ENCODE peak calls at places on chromosomes 1 and 21, in seven cellular contexts. A is HCT116, C is prostate gland, B is upper lobe of left lung, T is HL-60, E is stomach, P is sigmoid colon. G is an unnamed sample.

GRCh38 chr21:36981977-36982700 is 15.7 kb upstream of the HLCS start:
- DNase-seq in P (no peak), C (no peak), E (no peak), A (no peak), B (no peak), T (no peak), G (no peak)

GRCh38 chr1:87765686-87766085 is 437.0 kb downstream of the LMO4 start:
- DNase-seq in P (no peak), T (no peak), E (no peak), B (no peak), C (no peak), A (no peak), G (no peak)

GRCh38 chr1:6045561-6045960 is at the start of gene KCNAB2:
- DNase-seq in C (no peak), A (no peak), B (no peak), E (no peak), P (no peak), T (no peak), G (no peak)

GRCh38 chr1:101040666-101041065 is 15.1 kb upstream of the DPH5 start:
- DNase-seq in A (no peak), P (no peak), C (no peak), B (no peak), T (no peak), E (no peak), G (no peak)

GRCh38 chr1:167611983-167612382 is 18.0 kb upstream of the RCSD1 start:
- DNase-seq in C (no peak), T (no peak), A (no peak), P (no peak), E (no peak), B (no peak), G (no peak)

GRCh38 chr1:118136511-118136937 is 48.5 kb downstream of the SPAG17 start:
- DNase-seq in E (no peak), B (no peak), C (no peak), P (no peak), A (no peak), T (no peak), G (no peak)

GRCh38 chr1:90045853-90046563 is 51.1 kb downstream of the ZNF326 start:
- DNase-seq in B (no peak), P (no peak), E (no peak), A (peak), C (no peak), T (no peak), G (peak)

GRCh38 chr1:3093928-3094626 is 25.1 kb downstream of the PRDM16 start:
- DNase-seq in P (no peak), B (no peak), A (no peak), E (no peak), C (no peak), T (no peak), G (no peak)

GRCh38 chr1:42096565-42096964 is 56.6 kb upstream of the GUCA2B start:
- DNase-seq in A (no peak), E (no peak), T (no peak), P (no peak), C (no peak), B (no peak), G (no peak)

GRCh38 chr1:245960171-245960570 is 546.9 kb downstream of the SMYD3 start:
- DNase-seq in P (no peak), A (no peak), C (no peak), B (no peak), T (no peak), E (no peak), G (no peak)

GRCh38 chr1:46408356-46409062 is 14.4 kb downstream of the FAAH start:
- DNase-seq in T (no peak), A (no peak), C (no peak), B (no peak), E (no peak), P (no peak), G (no peak)

GRCh38 chr1:24535021-24535424 is 20.9 kb upstream of the NCMAP start:
- DNase-seq in A (no peak), C (no peak), E (peak), T (no peak), B (peak), P (no peak), G (no peak)

GRCh38 chr1:85366391-85366790 is 90.0 kb upstream of the BCL10 start:
- DNase-seq in B (no peak), C (no peak), T (no peak), E (no peak), P (no peak), A (no peak), G (no peak)

GRCh38 chr1:19661721-19662228 is 2.9 kb upstream of the HTR6 start:
- DNase-seq in P (no peak), B (no peak), T (no peak), C (no peak), A (peak), E (no peak), G (no peak)

GRCh38 chr1:62082456-62083363 is 111.9 kb upstream of the L1TD1 start:
- DNase-seq in T (no peak), E (peak), C (peak), B (peak), P (no peak), A (no peak), G (no peak)

GRCh38 chr21:33703750-33704606 is 61.7 kb downstream of the ITSN1 start:
- DNase-seq in E (peak), C (no peak), T (no peak), B (peak), P (no peak), A (no peak), G (no peak)

DNA sequence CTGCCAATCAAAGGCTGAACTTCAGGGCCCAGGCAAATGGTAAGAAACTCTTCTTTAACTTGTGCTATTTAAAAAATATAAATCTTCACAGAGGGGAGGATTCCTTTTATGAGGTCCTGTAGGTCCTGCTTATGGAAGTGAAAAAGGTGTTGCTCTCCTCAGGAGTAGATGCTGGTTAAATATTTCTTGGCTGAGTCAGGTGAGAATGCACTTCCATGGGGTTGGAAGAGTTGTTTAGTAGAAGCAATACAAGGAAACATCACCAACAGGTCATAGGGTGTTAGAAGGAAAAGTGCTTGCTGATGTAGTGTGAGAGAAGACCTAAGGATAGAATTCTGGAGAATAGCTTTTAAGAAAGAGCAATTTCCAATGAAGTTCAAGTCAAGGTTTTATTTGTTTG is 42.2 kb upstream of the ATP1A1 start:
- DNase-seq in P (no peak), B (no peak), T (no peak), C (no peak), A (no peak), E (no peak), G (no peak)
- TF ChIP-seq POLR2AphosphoS5 in P (no peak), B (no peak), T (no peak), C (no peak), A (no peak), E (no peak), G (no peak)

GRCh38 chr1:164801246-164801731 is 242.3 kb downstream of the PBX1 start:
- DNase-seq in P (no peak), C (no peak), B (no peak), T (no peak), A (no peak), E (no peak), G (no peak)

GRCh38 chr1:164803366-164803765 is 244.4 kb downstream of the PBX1 start:
- DNase-seq in B (no peak), A (no peak), P (no peak), C (no peak), E (no peak), T (no peak), G (no peak)

GRCh38 chr1:164802573-164803282 is 243.7 kb downstream of the PBX1 start:
- DNase-seq in B (no peak), P (no peak), A (no peak), C (no peak), T (no peak), E (no peak), G (no peak)

GRCh38 chr1:164804366-164804765 is 245.4 kb downstream of the PBX1 start:
- DNase-seq in E (no peak), P (no peak), A (no peak), B (no peak), C (no peak), T (no peak), G (no peak)

GRCh38 chr1:164801791-164802572 is 243.0 kb downstream of the PBX1 start:
- DNase-seq in T (no peak), P (no peak), A (no peak), B (no peak), E (no peak), C (no peak), G (no peak)
- TF ChIP-seq POLR2AphosphoS5 in T (no peak), P (no peak), A (no peak), B (no peak), E (no peak), C (no peak), G (no peak)

GRCh38 chr1:43836267-43836951 is 97.2 kb upstream of the ARTN start:
- DNase-seq in T (peak), E (peak), A (no peak), P (peak), C (no peak), B (peak), G (no peak)
- TF ChIP-seq POLR2AphosphoS5 in T (peak), E (peak), A (peak), P (no peak), C (no peak), B (no peak), G (no peak)

GRCh38 chr1:244861683-244862082 is 2.7 kb downstream of the HNRNPU start:
- DNase-seq in E (no peak), B (no peak), T (peak), C (no peak), A (no peak), P (no peak), G (no peak)

GRCh38 chr1:244860914-244861610 is 3.3 kb downstream of the HNRNPU start:
- DNase-seq in B (no peak), P (no peak), E (no peak), C (no peak), A (no peak), T (peak), G (no peak)

GRCh38 chr1:244857761-244858160 is 6.6 kb downstream of the HNRNPU start:
- DNase-seq in E (no peak), P (no peak), C (no peak), B (no peak), T (peak), A (no peak), G (no peak)

GRCh38 chr1:244860078-244860477 is 4.3 kb downstream of the HNRNPU start:
- DNase-seq in E (no peak), T (peak), A (no peak), B (no peak), C (no peak), P (no peak), G (no peak)

GRCh38 chr1:244858357-244858756 is 6.0 kb downstream of the HNRNPU start:
- DNase-seq in T (peak), A (no peak), B (no peak), E (no peak), C (no peak), P (no peak), G (no peak)
- TF ChIP-seq POLR2AphosphoS5 in T (no peak), A (no peak), B (no peak), E (no peak), C (no peak), P (no peak), G (no peak)

GRCh38 chr1:55309786-55310516 is 94.8 kb upstream of the USP24 start:
- DNase-seq in B (no peak), C (no peak), P (no peak), T (no peak), A (no peak), E (no peak), G (no peak)

GRCh38 chr1:55309053-55309452 is 93.9 kb upstream of the USP24 start:
- DNase-seq in B (no peak), C (no peak), T (no peak), A (no peak), P (no peak), E (no peak), G (no peak)

GRCh38 chr1:55311057-55311631 is 96.0 kb upstream of the USP24 start:
- DNase-seq in E (no peak), C (no peak), P (no peak), B (no peak), T (no peak), A (no peak), G (no peak)

GRCh38 chr1:55311979-55312378 is 96.8 kb upstream of the USP24 start:
- DNase-seq in A (no peak), P (no peak), T (no peak), B (no peak), C (no peak), E (no peak), G (no peak)

GRCh38 chr1:55310517-55310927 is 95.4 kb upstream of the USP24 start:
- DNase-seq in T (no peak), P (no peak), B (no peak), C (no peak), A (no peak), E (no peak), G (no peak)
- TF ChIP-seq POLR2AphosphoS5 in T (no peak), P (no peak), B (no peak), C (no peak), A (no peak), E (peak), G (no peak)

DNA sequence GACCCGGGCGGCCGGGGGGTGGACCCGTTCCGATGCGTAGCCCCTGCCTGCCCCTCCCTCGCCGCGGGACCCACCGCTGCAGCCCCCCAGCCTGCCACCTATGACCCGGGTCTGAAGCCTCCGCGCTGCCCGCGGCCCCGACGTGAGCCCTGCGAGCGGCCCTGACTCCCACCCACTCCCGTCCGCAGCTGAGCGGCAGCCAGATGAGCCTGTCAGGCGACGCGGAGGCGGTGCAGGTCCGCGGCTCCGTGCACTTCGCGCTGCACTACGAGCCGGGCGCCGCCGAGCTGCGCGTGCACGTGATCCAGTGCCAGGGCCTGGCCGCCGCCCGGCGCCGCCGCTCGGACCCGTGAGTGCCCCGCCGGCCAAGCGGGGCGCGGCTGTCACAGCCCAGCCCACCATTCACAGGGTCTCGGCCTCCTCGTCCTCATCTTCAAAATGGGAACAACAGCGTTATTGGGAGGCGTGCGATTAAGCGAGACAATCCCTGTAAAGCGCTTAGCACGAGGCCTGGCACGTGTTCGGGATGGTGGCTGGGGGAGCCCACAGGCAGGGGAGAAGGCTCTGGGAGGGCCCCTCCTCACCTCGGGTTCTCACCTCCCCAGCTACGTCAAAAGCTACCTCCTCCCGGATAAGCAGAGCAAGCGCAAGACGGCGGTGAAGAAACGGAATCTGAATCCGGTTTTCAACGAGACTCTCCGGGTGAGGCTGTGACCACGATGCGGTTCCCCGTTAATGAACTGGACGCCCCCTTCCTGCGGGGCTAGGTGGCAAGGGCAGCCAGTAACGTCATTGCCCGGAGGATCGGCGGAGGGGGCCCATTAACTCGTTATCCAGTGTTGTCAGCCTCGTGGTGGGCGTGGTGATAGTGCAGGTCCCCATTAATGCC is 8.2 kb downstream of the SYTL1 start:
- DNase-seq in E (peak), B (peak), P (no peak), A (no peak), T (no peak), C (peak), G (no peak)
- TF ChIP-seq POLR2AphosphoS5 in E (peak), B (no peak), P (peak), A (no peak), T (no peak), C (no peak), G (no peak)

GRCh38 chr1:154496381-154496780 is 5.6 kb upstream of the TDRD10 start:
- DNase-seq in P (no peak), C (no peak), A (no peak), E (no peak), B (peak), T (no peak), G (no peak)
- TF ChIP-seq POLR2AphosphoS5 in P (no peak), C (no peak), A (no peak), E (no peak), B (no peak), T (no peak), G (no peak)

GRCh38 chr1:81517987-81518386 is 282.7 kb upstream of the ADGRL2 start:
- DNase-seq in E (no peak), B (no peak), T (no peak), P (no peak), C (no peak), A (no peak), G (no peak)
- TF ChIP-seq POLR2AphosphoS5 in E (no peak), B (no peak), T (no peak), P (no peak), C (no peak), A (no peak), G (no peak)